ENCODE peak calls at places on chromosomes 7 and 10, in five cellular contexts. One of them, this sample, is unnamed.

GRCh38 chr7:42843209-42843800 is 68.6 kb downstream of the C7orf25 start:
- DNase-seq in EL: peak
- DNase-seq in stimulated activated naive B cell treated with anti-CD40 and anti-IgM and Interleukin-4, amounts not matched to agents 10 μg/mL and 1 μg/mL and 100 μg/mL, for 72 hours: no peak
- DNase-seq in stimulated activated CD8-positive, alpha-beta memory T cell treated with anti-CD3 and anti-CD28 coated beads, Interleukin-4, amount 100 ng/mL, for 24 hours: no peak
- DNase-seq in HCT116: peak
- DNase-seq in this sample: no peak

GRCh38 chr10:70418713-70419112 is 14.8 kb downstream of the EIF4EBP2 start:
- DNase-seq in EL: no peak
- DNase-seq in stimulated activated naive B cell treated with anti-CD40 and anti-IgM and Interleukin-4, amounts not matched to agents 10 μg/mL and 1 μg/mL and 100 μg/mL, for 72 hours: no peak
- DNase-seq in stimulated activated CD8-positive, alpha-beta memory T cell treated with anti-CD3 and anti-CD28 coated beads, Interleukin-4, amount 100 ng/mL, for 24 hours: no peak
- DNase-seq in HCT116: no peak
- DNase-seq in this sample: no peak

GRCh38 chr10:89426230-89426868 is 12.0 kb downstream of the IFIT5 start:
- DNase-seq in EL: peak
- DNase-seq in stimulated activated naive B cell treated with anti-CD40 and anti-IgM and Interleukin-4, amounts not matched to agents 10 μg/mL and 1 μg/mL and 100 μg/mL, for 72 hours: no peak
- DNase-seq in stimulated activated CD8-positive, alpha-beta memory T cell treated with anti-CD3 and anti-CD28 coated beads, Interleukin-4, amount 100 ng/mL, for 24 hours: no peak
- DNase-seq in HCT116: no peak
- DNase-seq in this sample: no peak

GRCh38 chr7:88927-89921 is 103.1 kb upstream of the FAM20C start:
- DNase-seq in EL: peak
- DNase-seq in stimulated activated naive B cell treated with anti-CD40 and anti-IgM and Interleukin-4, amounts not matched to agents 10 μg/mL and 1 μg/mL and 100 μg/mL, for 72 hours: peak
- DNase-seq in stimulated activated CD8-positive, alpha-beta memory T cell treated with anti-CD3 and anti-CD28 coated beads, Interleukin-4, amount 100 ng/mL, for 24 hours: no peak
- DNase-seq in HCT116: no peak
- DNase-seq in this sample: no peak

GRCh38 chr10:28969413-28969812 is 292.1 kb downstream of the BAMBI start:
- DNase-seq in EL: no peak
- DNase-seq in stimulated activated naive B cell treated with anti-CD40 and anti-IgM and Interleukin-4, amounts not matched to agents 10 μg/mL and 1 μg/mL and 100 μg/mL, for 72 hours: no peak
- DNase-seq in stimulated activated CD8-positive, alpha-beta memory T cell treated with anti-CD3 and anti-CD28 coated beads, Interleukin-4, amount 100 ng/mL, for 24 hours: no peak
- DNase-seq in HCT116: no peak
- DNase-seq in this sample: no peak

GRCh38 chr7:29091121-29091601 is 55.2 kb downstream of the CPVL start:
- DNase-seq in EL: peak
- DNase-seq in stimulated activated naive B cell treated with anti-CD40 and anti-IgM and Interleukin-4, amounts not matched to agents 10 μg/mL and 1 μg/mL and 100 μg/mL, for 72 hours: no peak
- DNase-seq in stimulated activated CD8-positive, alpha-beta memory T cell treated with anti-CD3 and anti-CD28 coated beads, Interleukin-4, amount 100 ng/mL, for 24 hours: no peak
- DNase-seq in HCT116: no peak
- DNase-seq in this sample: peak

GRCh38 chr7:143126146-143126545 is 5.7 kb upstream of the PIP start:
- DNase-seq in EL: no peak
- DNase-seq in stimulated activated naive B cell treated with anti-CD40 and anti-IgM and Interleukin-4, amounts not matched to agents 10 μg/mL and 1 μg/mL and 100 μg/mL, for 72 hours: no peak
- DNase-seq in stimulated activated CD8-positive, alpha-beta memory T cell treated with anti-CD3 and anti-CD28 coated beads, Interleukin-4, amount 100 ng/mL, for 24 hours: no peak
- DNase-seq in HCT116: no peak
- DNase-seq in this sample: no peak

GRCh38 chr10:18918545-18918944 is 130.1 kb upstream of the MALRD1 start:
- DNase-seq in EL: peak
- DNase-seq in stimulated activated naive B cell treated with anti-CD40 and anti-IgM and Interleukin-4, amounts not matched to agents 10 μg/mL and 1 μg/mL and 100 μg/mL, for 72 hours: no peak
- DNase-seq in stimulated activated CD8-positive, alpha-beta memory T cell treated with anti-CD3 and anti-CD28 coated beads, Interleukin-4, amount 100 ng/mL, for 24 hours: no peak
- DNase-seq in HCT116: no peak
- DNase-seq in this sample: no peak

GRCh38 chr7:155844019-155844453 is 31.8 kb upstream of the SHH start:
- DNase-seq in EL: no peak
- DNase-seq in stimulated activated naive B cell treated with anti-CD40 and anti-IgM and Interleukin-4, amounts not matched to agents 10 μg/mL and 1 μg/mL and 100 μg/mL, for 72 hours: no peak
- DNase-seq in stimulated activated CD8-positive, alpha-beta memory T cell treated with anti-CD3 and anti-CD28 coated beads, Interleukin-4, amount 100 ng/mL, for 24 hours: no peak
- DNase-seq in HCT116: no peak
- DNase-seq in this sample: peak

GRCh38 chr7:151427705-151428392 is 12.1 kb downstream of the CRYGN start:
- DNase-seq in EL: no peak
- DNase-seq in stimulated activated naive B cell treated with anti-CD40 and anti-IgM and Interleukin-4, amounts not matched to agents 10 μg/mL and 1 μg/mL and 100 μg/mL, for 72 hours: no peak
- DNase-seq in stimulated activated CD8-positive, alpha-beta memory T cell treated with anti-CD3 and anti-CD28 coated beads, Interleukin-4, amount 100 ng/mL, for 24 hours: no peak
- DNase-seq in HCT116: no peak
- DNase-seq in this sample: no peak

GRCh38 chr10:78544447-78545085 is 510.9 kb downstream of the RPS24 start:
- DNase-seq in EL: no peak
- DNase-seq in stimulated activated naive B cell treated with anti-CD40 and anti-IgM and Interleukin-4, amounts not matched to agents 10 μg/mL and 1 μg/mL and 100 μg/mL, for 72 hours: no peak
- DNase-seq in stimulated activated CD8-positive, alpha-beta memory T cell treated with anti-CD3 and anti-CD28 coated beads, Interleukin-4, amount 100 ng/mL, for 24 hours: no peak
- DNase-seq in HCT116: no peak
- DNase-seq in this sample: no peak

GRCh38 chr10:48343871-48344598 is 37.6 kb downstream of the MAPK8 start:
- DNase-seq in EL: peak
- DNase-seq in stimulated activated naive B cell treated with anti-CD40 and anti-IgM and Interleukin-4, amounts not matched to agents 10 μg/mL and 1 μg/mL and 100 μg/mL, for 72 hours: no peak
- DNase-seq in stimulated activated CD8-positive, alpha-beta memory T cell treated with anti-CD3 and anti-CD28 coated beads, Interleukin-4, amount 100 ng/mL, for 24 hours: no peak
- DNase-seq in HCT116: no peak
- DNase-seq in this sample: no peak

GRCh38 chr7:151081170-151082101 is 827 bp upstream of the FASTK start:
- DNase-seq in EL: peak
- DNase-seq in stimulated activated naive B cell treated with anti-CD40 and anti-IgM and Interleukin-4, amounts not matched to agents 10 μg/mL and 1 μg/mL and 100 μg/mL, for 72 hours: no peak
- DNase-seq in stimulated activated CD8-positive, alpha-beta memory T cell treated with anti-CD3 and anti-CD28 coated beads, Interleukin-4, amount 100 ng/mL, for 24 hours: no peak
- DNase-seq in HCT116: no peak
- DNase-seq in this sample: peak

GRCh38 chr10:68362590-68362989 is 29.9 kb upstream of the PBLD start:
- DNase-seq in EL: no peak
- DNase-seq in stimulated activated naive B cell treated with anti-CD40 and anti-IgM and Interleukin-4, amounts not matched to agents 10 μg/mL and 1 μg/mL and 100 μg/mL, for 72 hours: no peak
- DNase-seq in stimulated activated CD8-positive, alpha-beta memory T cell treated with anti-CD3 and anti-CD28 coated beads, Interleukin-4, amount 100 ng/mL, for 24 hours: no peak
- DNase-seq in HCT116: no peak
- DNase-seq in this sample: no peak

GRCh38 chr7:153087498-153087897 is 327.9 kb downstream of the ACTR3B start:
- DNase-seq in EL: no peak
- DNase-seq in stimulated activated naive B cell treated with anti-CD40 and anti-IgM and Interleukin-4, amounts not matched to agents 10 μg/mL and 1 μg/mL and 100 μg/mL, for 72 hours: no peak
- DNase-seq in stimulated activated CD8-positive, alpha-beta memory T cell treated with anti-CD3 and anti-CD28 coated beads, Interleukin-4, amount 100 ng/mL, for 24 hours: no peak
- DNase-seq in HCT116: no peak
- DNase-seq in this sample: no peak

GRCh38 chr7:148368562-148368961 is 222.0 kb upstream of the C7orf33 start:
- DNase-seq in EL: no peak
- DNase-seq in stimulated activated naive B cell treated with anti-CD40 and anti-IgM and Interleukin-4, amounts not matched to agents 10 μg/mL and 1 μg/mL and 100 μg/mL, for 72 hours: peak
- DNase-seq in stimulated activated CD8-positive, alpha-beta memory T cell treated with anti-CD3 and anti-CD28 coated beads, Interleukin-4, amount 100 ng/mL, for 24 hours: no peak
- DNase-seq in HCT116: no peak
- DNase-seq in this sample: no peak

GRCh38 chr7:11835260-11835659 is 3.3 kb upstream of the THSD7A start:
- DNase-seq in EL: no peak
- DNase-seq in stimulated activated naive B cell treated with anti-CD40 and anti-IgM and Interleukin-4, amounts not matched to agents 10 μg/mL and 1 μg/mL and 100 μg/mL, for 72 hours: no peak
- DNase-seq in stimulated activated CD8-positive, alpha-beta memory T cell treated with anti-CD3 and anti-CD28 coated beads, Interleukin-4, amount 100 ng/mL, for 24 hours: no peak
- DNase-seq in HCT116: no peak
- DNase-seq in this sample: no peak

GRCh38 chr10:21399392-21400015 is 126.0 kb downstream of the SKIDA1 start:
- DNase-seq in EL: peak
- DNase-seq in stimulated activated naive B cell treated with anti-CD40 and anti-IgM and Interleukin-4, amounts not matched to agents 10 μg/mL and 1 μg/mL and 100 μg/mL, for 72 hours: no peak
- DNase-seq in stimulated activated CD8-positive, alpha-beta memory T cell treated with anti-CD3 and anti-CD28 coated beads, Interleukin-4, amount 100 ng/mL, for 24 hours: no peak
- DNase-seq in HCT116: no peak
- DNase-seq in this sample: no peak

GRCh38 chr7:120110169-120110568 is 162.8 kb upstream of the KCND2 start:
- DNase-seq in EL: no peak
- DNase-seq in stimulated activated naive B cell treated with anti-CD40 and anti-IgM and Interleukin-4, amounts not matched to agents 10 μg/mL and 1 μg/mL and 100 μg/mL, for 72 hours: no peak
- DNase-seq in stimulated activated CD8-positive, alpha-beta memory T cell treated with anti-CD3 and anti-CD28 coated beads, Interleukin-4, amount 100 ng/mL, for 24 hours: no peak
- DNase-seq in HCT116: no peak
- DNase-seq in this sample: no peak

GRCh38 chr7:101170617-101171441 is 5.5 kb upstream of the VGF start:
- DNase-seq in EL: no peak
- DNase-seq in stimulated activated naive B cell treated with anti-CD40 and anti-IgM and Interleukin-4, amounts not matched to agents 10 μg/mL and 1 μg/mL and 100 μg/mL, for 72 hours: no peak
- DNase-seq in stimulated activated CD8-positive, alpha-beta memory T cell treated with anti-CD3 and anti-CD28 coated beads, Interleukin-4, amount 100 ng/mL, for 24 hours: no peak
- DNase-seq in HCT116: no peak
- DNase-seq in this sample: no peak

GRCh38 chr10:110442746-110443145 is 55.0 kb upstream of the DUSP5 start:
- DNase-seq in EL: no peak
- DNase-seq in stimulated activated naive B cell treated with anti-CD40 and anti-IgM and Interleukin-4, amounts not matched to agents 10 μg/mL and 1 μg/mL and 100 μg/mL, for 72 hours: no peak
- DNase-seq in stimulated activated CD8-positive, alpha-beta memory T cell treated with anti-CD3 and anti-CD28 coated beads, Interleukin-4, amount 100 ng/mL, for 24 hours: no peak
- DNase-seq in HCT116: no peak
- DNase-seq in this sample: no peak

GRCh38 chr10:62740885-62741284 is 63.6 kb upstream of the ADO start:
- DNase-seq in EL: no peak
- DNase-seq in stimulated activated naive B cell treated with anti-CD40 and anti-IgM and Interleukin-4, amounts not matched to agents 10 μg/mL and 1 μg/mL and 100 μg/mL, for 72 hours: no peak
- DNase-seq in stimulated activated CD8-positive, alpha-beta memory T cell treated with anti-CD3 and anti-CD28 coated beads, Interleukin-4, amount 100 ng/mL, for 24 hours: no peak
- DNase-seq in HCT116: no peak
- DNase-seq in this sample: no peak

GRCh38 chr10:127578628-127579305 is 29.7 kb downstream of the NPS start:
- DNase-seq in EL: no peak
- DNase-seq in stimulated activated naive B cell treated with anti-CD40 and anti-IgM and Interleukin-4, amounts not matched to agents 10 μg/mL and 1 μg/mL and 100 μg/mL, for 72 hours: no peak
- DNase-seq in stimulated activated CD8-positive, alpha-beta memory T cell treated with anti-CD3 and anti-CD28 coated beads, Interleukin-4, amount 100 ng/mL, for 24 hours: no peak
- DNase-seq in HCT116: no peak
- DNase-seq in this sample: no peak

GRCh38 chr7:117062300-117062699 is 109.0 kb downstream of the ST7 start:
- DNase-seq in EL: no peak
- DNase-seq in stimulated activated naive B cell treated with anti-CD40 and anti-IgM and Interleukin-4, amounts not matched to agents 10 μg/mL and 1 μg/mL and 100 μg/mL, for 72 hours: no peak
- DNase-seq in stimulated activated CD8-positive, alpha-beta memory T cell treated with anti-CD3 and anti-CD28 coated beads, Interleukin-4, amount 100 ng/mL, for 24 hours: no peak
- DNase-seq in HCT116: no peak
- DNase-seq in this sample: no peak

GRCh38 chr7:36366005-36366583 is 23.6 kb upstream of the ANLN start:
- DNase-seq in EL: no peak
- DNase-seq in stimulated activated naive B cell treated with anti-CD40 and anti-IgM and Interleukin-4, amounts not matched to agents 10 μg/mL and 1 μg/mL and 100 μg/mL, for 72 hours: no peak
- DNase-seq in stimulated activated CD8-positive, alpha-beta memory T cell treated with anti-CD3 and anti-CD28 coated beads, Interleukin-4, amount 100 ng/mL, for 24 hours: no peak
- DNase-seq in HCT116: no peak
- DNase-seq in this sample: no peak

GRCh38 chr7:151210087-151210854 is at the start of gene H2BK1:
- DNase-seq in EL: no peak
- DNase-seq in stimulated activated naive B cell treated with anti-CD40 and anti-IgM and Interleukin-4, amounts not matched to agents 10 μg/mL and 1 μg/mL and 100 μg/mL, for 72 hours: no peak
- DNase-seq in stimulated activated CD8-positive, alpha-beta memory T cell treated with anti-CD3 and anti-CD28 coated beads, Interleukin-4, amount 100 ng/mL, for 24 hours: no peak
- DNase-seq in HCT116: no peak
- DNase-seq in this sample: no peak

GRCh38 chr7:44643206-44643605 is 36.8 kb downstream of the OGDH start:
- DNase-seq in EL: no peak
- DNase-seq in stimulated activated naive B cell treated with anti-CD40 and anti-IgM and Interleukin-4, amounts not matched to agents 10 μg/mL and 1 μg/mL and 100 μg/mL, for 72 hours: no peak
- DNase-seq in stimulated activated CD8-positive, alpha-beta memory T cell treated with anti-CD3 and anti-CD28 coated beads, Interleukin-4, amount 100 ng/mL, for 24 hours: no peak
- DNase-seq in HCT116: no peak
- DNase-seq in this sample: no peak

GRCh38 chr10:69901623-69902505 is 100.2 kb downstream of the COL13A1 start:
- DNase-seq in EL: peak
- DNase-seq in stimulated activated naive B cell treated with anti-CD40 and anti-IgM and Interleukin-4, amounts not matched to agents 10 μg/mL and 1 μg/mL and 100 μg/mL, for 72 hours: no peak
- DNase-seq in stimulated activated CD8-positive, alpha-beta memory T cell treated with anti-CD3 and anti-CD28 coated beads, Interleukin-4, amount 100 ng/mL, for 24 hours: peak
- DNase-seq in HCT116: peak
- DNase-seq in this sample: no peak

This sample was measured in left colon.